ENCODE peak calls at places on chromosomes 3 and 15, in ten cellular contexts. S is suprapubic skin, W is HepG2, J is heart left ventricle, V is ovary, F is vagina, E is spleen, I is thyroid gland, D is HCT116, K is endothelial cell of umbilical vein. A is an unnamed sample. For H3K36me3, the result is how much of the 10 kb centered on the place peaks cover.

GRCh38 chr15:75067123-75067854 is 43.9 kb downstream of the PPCDC start:
- DNase-seq in S (no peak), W (no peak), J (no peak), V (no peak), F (no peak), E (no peak), I (no peak), D (peak), K (peak), A (peak)

GRCh38 chr15:66041276-66041675 is 172.0 kb downstream of the RAB11A start:
- DNase-seq in S (no peak), W (no peak), J (no peak), V (no peak), F (no peak), E (no peak), I (no peak), D (no peak), K (no peak), A (no peak)

GRCh38 chr3:17629400-17629799 is 113.0 kb downstream of the TBC1D5 start:
- DNase-seq in S (no peak), W (no peak), J (no peak), V (no peak), F (no peak), E (no peak), I (no peak), D (no peak), K (no peak), A (no peak)

GRCh38 chr3:179967622-179968021 is 69.1 kb downstream of the PEX5L start:
- DNase-seq in S (no peak), W (no peak), J (no peak), V (no peak), F (no peak), E (no peak), I (no peak), D (no peak), K (no peak), A (no peak)

GRCh38 chr15:25670025-25670554 is 193.0 kb downstream of the ATP10A start:
- DNase-seq in S (no peak), W (no peak), J (peak), V (peak), F (no peak), E (no peak), I (no peak), D (no peak), K (no peak), A (no peak)

GRCh38 chr15:40155270-40155910 is 5.5 kb upstream of the BUB1B start:
- DNase-seq in S (no peak), W (no peak), J (no peak), V (no peak), F (peak), E (no peak), I (peak), D (no peak), K (no peak), A (no peak)

GRCh38 chr15:94231728-94232086 is 346 bp downstream of the MCTP2 start:
- DNase-seq in S (no peak), W (peak), J (no peak), V (no peak), F (no peak), E (no peak), I (peak), D (no peak), K (no peak), A (no peak)

GRCh38 chr3:166187237-166187636 is 350.0 kb upstream of the BCHE start:
- DNase-seq in S (no peak), W (no peak), J (no peak), V (no peak), F (no peak), E (no peak), I (no peak), D (no peak), K (no peak), A (no peak)

GRCh38 chr15:57345584-57345983 is 30.7 kb upstream of the CGNL1 start:
- DNase-seq in S (no peak), W (peak), J (no peak), V (no peak), F (no peak), E (no peak), I (no peak), D (no peak), K (peak), A (no peak)

GRCh38 chr3:9142346-9142745 is 107.1 kb downstream of the SRGAP3 start:
- DNase-seq in S (no peak), W (no peak), J (no peak), V (no peak), F (no peak), E (no peak), I (no peak), D (no peak), K (no peak), A (no peak)

GRCh38 chr3:159451067-159451466 is 537.6 kb upstream of the IL12A start:
- DNase-seq in S (no peak), W (peak), J (no peak), V (no peak), F (no peak), E (no peak), I (no peak), D (no peak), K (no peak), A (no peak)

GRCh38 chr3:9339750-9340449 is 23.0 kb upstream of the THUMPD3 start:
- DNase-seq in S (no peak), W (no peak), J (no peak), V (no peak), F (no peak), E (no peak), I (no peak), D (peak), K (no peak), A (no peak)

GRCh38 chr3:2392981-2393380 is 294.3 kb downstream of the CNTN4 start:
- DNase-seq in S (no peak), W (no peak), J (no peak), V (no peak), F (no peak), E (no peak), I (no peak), D (no peak), K (no peak), A (no peak)

GRCh38 chr15:23823508-23823907 is 136.4 kb upstream of the NDN start:
- DNase-seq in S (no peak), W (peak), J (no peak), V (no peak), F (no peak), E (no peak), I (no peak), D (no peak), K (no peak), A (no peak)

GRCh38 chr3:119175869-119176756 is 2.7 kb downstream of the UPK1B start:
- DNase-seq in S (no peak), W (no peak), J (no peak), V (no peak), F (no peak), E (no peak), I (no peak), D (no peak), K (no peak), A (no peak)

GRCh38 chr3:87033205-87033604 is 42.3 kb upstream of the VGLL3 start:
- DNase-seq in S (no peak), W (no peak), J (no peak), V (no peak), F (no peak), E (no peak), I (no peak), D (no peak), K (no peak), A (no peak)

GRCh38 chr3:116340680-116341216 is 104.5 kb downstream of the LSAMP start:
- DNase-seq in S (no peak), W (no peak), J (no peak), V (no peak), F (no peak), E (no peak), I (no peak), D (no peak), K (no peak), A (no peak)

GRCh38 chr3:185519021-185519420 is 20.2 kb upstream of the TMEM41A start:
- DNase-seq in S (no peak), W (peak), J (no peak), V (no peak), F (no peak), E (no peak), I (no peak), D (no peak), K (no peak), A (no peak)
- H3K27ac ChIP-seq in S (no peak), W (no peak), J (no peak), V (no peak), F (no peak), E (no peak), I (no peak), D (no peak), K (no peak), A (no peak)

GRCh38 chr3:44984335-44984734 is 8.3 kb downstream of the EXOSC7 start:
- DNase-seq in S (no peak), W (no peak), J (no peak), V (no peak), F (no peak), E (no peak), I (peak), D (no peak), K (no peak), A (no peak)

GRCh38 chr3:44988073-44988472 is 12.0 kb downstream of the EXOSC7 start:
- DNase-seq in S (no peak), W (no peak), J (no peak), V (no peak), F (no peak), E (no peak), I (no peak), D (no peak), K (no peak), A (no peak)

GRCh38 chr3:44989636-44990373 is 13.8 kb downstream of the EXOSC7 start:
- DNase-seq in S (no peak), W (no peak), J (no peak), V (no peak), F (no peak), E (no peak), I (no peak), D (no peak), K (no peak), A (no peak)

GRCh38 chr3:44989141-44989540 is 13.1 kb downstream of the EXOSC7 start:
- DNase-seq in S (no peak), W (no peak), J (no peak), V (no peak), F (no peak), E (no peak), I (no peak), D (no peak), K (no peak), A (no peak)

GRCh38 chr3:44987318-44987717 is 11.3 kb downstream of the EXOSC7 start:
- DNase-seq in S (no peak), W (no peak), J (no peak), V (no peak), F (no peak), E (no peak), I (peak), D (no peak), K (no peak), A (no peak)
- H3K36me3 ChIP-seq in S (under half), W (under half), J (under half), V (under half), F (under half), E (under half), I (under half), D (under half), K (under half), A (under half)

GRCh38 chr3:150759947-150760346 is 3.0 kb downstream of the SIAH2 start:
- DNase-seq in S (no peak), W (no peak), J (no peak), V (no peak), F (no peak), E (no peak), I (no peak), D (no peak), K (no peak), A (no peak)

GRCh38 chr3:150761831-150762661 is 923 bp downstream of the SIAH2 start:
- DNase-seq in S (no peak), W (peak), J (peak), V (peak), F (no peak), E (peak), I (peak), D (no peak), K (peak), A (peak)

GRCh38 chr3:150762662-150763121 is 277 bp downstream of the SIAH2 start:
- DNase-seq in S (no peak), W (no peak), J (no peak), V (peak), F (no peak), E (no peak), I (no peak), D (no peak), K (no peak), A (no peak)

GRCh38 chr3:150759319-150759718 is 3.6 kb downstream of the SIAH2 start:
- DNase-seq in S (no peak), W (no peak), J (no peak), V (no peak), F (no peak), E (no peak), I (no peak), D (no peak), K (no peak), A (no peak)

DNA sequence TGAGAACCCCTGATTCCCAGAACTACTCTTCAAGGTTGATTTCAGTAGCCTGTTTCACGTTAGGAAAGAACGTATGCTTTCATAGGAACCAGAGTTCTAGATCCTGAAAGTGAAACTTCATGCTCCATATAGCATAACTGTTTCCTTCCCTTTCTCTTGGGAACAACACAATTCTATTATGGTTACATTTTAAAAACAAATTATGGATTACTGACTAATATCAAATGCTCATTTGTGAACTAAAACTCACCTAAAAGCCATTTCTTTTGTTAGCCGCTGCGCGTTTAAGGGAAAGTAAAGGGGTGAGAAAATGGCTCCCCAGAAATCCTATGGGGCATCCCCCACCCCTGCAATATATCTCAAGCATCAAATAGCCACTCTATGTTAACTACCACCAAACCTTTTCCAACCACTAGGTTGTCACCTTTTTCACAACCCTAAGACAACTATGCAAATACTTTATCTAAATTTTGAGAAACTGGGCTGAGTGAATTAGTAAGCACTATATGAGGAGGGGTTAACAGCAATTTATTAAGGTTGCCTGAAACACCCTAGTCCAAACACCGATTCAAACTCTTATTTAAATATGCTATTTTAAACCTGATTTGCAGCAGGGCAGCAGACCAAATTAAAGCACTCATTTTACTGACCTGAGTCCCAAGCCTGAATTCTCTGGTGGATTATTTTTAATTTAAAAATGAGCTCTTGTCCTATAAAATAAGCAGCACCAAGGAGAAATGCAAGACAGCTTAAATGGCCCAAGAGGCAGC is 2.4 kb downstream of the SIAH2 start:
- DNase-seq in S (no peak), W (no peak), J (no peak), V (no peak), F (no peak), E (no peak), I (no peak), D (no peak), K (no peak), A (no peak)
- TF ChIP-seq POLR2A in S (no peak), W (no peak), J (no peak), V (no peak), F (no peak), E (no peak), I (no peak), D (no peak), K (no peak), A (no peak)

DNA sequence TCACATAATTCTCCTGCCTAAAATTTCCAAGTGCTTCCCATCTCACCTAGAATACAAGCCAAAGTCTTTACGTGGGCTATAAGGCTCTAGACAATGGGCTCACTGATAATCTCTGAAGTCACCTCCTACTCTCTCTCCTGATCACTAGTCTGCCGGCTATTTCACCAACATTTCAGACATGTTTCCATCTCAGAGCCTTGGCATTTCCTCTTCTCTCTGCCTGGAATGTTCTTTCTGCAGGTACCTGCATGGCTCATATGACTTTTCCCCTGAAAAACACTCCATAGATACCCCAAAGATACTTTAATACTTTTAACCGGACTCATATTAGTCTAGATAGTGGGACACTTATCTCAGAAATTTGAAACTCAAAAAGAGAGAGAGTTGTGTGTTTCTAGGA is 32.7 kb downstream of the CD200 start:
- DNase-seq in S (no peak), W (no peak), J (no peak), V (no peak), F (no peak), E (no peak), I (no peak), D (no peak), K (peak), A (no peak)
- H3K27ac ChIP-seq in S (no peak), W (no peak), J (peak), V (no peak), F (no peak), E (no peak), I (peak), D (no peak), K (no peak), A (no peak)

GRCh38 chr15:35838422-35839150 is 292.6 kb upstream of the DPH6 start:
- DNase-seq in S (no peak), W (no peak), J (no peak), V (no peak), F (no peak), E (no peak), I (no peak), D (no peak), K (no peak), A (no peak)

GRCh38 chr15:35842631-35843030 is 296.7 kb upstream of the DPH6 start:
- DNase-seq in S (no peak), W (no peak), J (no peak), V (no peak), F (no peak), E (no peak), I (no peak), D (no peak), K (no peak), A (no peak)

GRCh38 chr15:35843453-35843852 is 297.5 kb upstream of the DPH6 start:
- DNase-seq in S (no peak), W (no peak), J (no peak), V (no peak), F (no peak), E (no peak), I (no peak), D (no peak), K (no peak), A (no peak)
- H3K36me3 ChIP-seq in S (under half), W (under half), J (under half), V (under half), F (under half), E (under half), I (under half), D (under half), K (under half), A (under half)

DNA sequence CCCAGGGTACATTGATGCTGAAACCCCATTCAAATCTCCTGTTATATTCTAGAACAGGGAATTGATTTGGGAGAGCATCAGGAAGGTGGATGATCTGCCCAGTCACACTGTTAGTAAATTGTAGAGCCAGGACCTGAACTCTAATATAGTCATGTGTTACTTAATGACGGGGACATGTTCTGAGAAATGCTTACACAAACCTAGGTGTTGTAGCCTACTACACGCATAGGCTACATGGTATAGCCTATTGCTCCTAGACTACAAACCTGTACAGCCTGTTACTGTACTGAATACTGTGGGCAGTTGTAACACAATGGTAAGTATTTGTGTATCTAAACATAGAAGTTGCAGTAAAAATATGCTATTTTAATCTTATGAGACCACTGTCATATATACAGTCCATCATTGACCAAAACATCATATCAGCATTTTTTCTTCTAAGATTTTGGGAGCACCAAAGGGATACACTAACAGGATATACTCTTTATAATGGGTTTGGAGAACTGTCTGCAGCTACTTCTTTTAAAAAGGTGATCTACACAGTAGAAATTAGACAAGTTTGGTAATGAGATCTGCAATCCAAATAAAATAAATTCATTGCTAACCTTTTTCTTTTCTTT is 5.8 kb downstream of the B2M start:
- DNase-seq in S (no peak), W (no peak), J (no peak), V (no peak), F (no peak), E (no peak), I (no peak), D (no peak), K (no peak), A (no peak)
- TF ChIP-seq POLR2A in S (no peak), W (no peak), J (no peak), V (no peak), F (no peak), E (no peak), I (no peak), D (no peak), K (no peak), A (no peak)

DNA sequence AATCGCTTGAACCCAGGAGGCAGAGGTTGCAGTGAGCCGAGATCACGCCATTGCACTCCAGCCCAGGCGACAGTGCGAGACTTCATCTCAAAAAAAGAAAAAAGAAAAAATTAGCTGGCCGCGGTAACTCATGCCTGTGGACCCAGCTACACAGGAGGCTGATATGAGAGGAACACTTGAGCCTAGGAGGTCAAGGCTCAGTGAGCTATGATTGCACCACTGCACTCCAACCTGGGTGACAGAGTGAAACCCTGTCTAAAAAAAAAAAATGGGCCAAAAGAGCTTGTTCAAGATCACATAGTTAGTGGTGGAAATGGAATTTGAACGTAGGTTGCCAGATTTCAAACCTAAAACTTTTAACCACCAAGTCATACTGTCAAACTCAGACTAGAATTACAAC is 46.2 kb upstream of the PPP4R2 start:
- DNase-seq in S (no peak), W (peak), J (no peak), V (no peak), F (no peak), E (no peak), I (peak), D (no peak), K (no peak), A (no peak)
- H3K27ac ChIP-seq in S (no peak), W (peak), J (no peak), V (no peak), F (no peak), E (no peak), I (no peak), D (no peak), K (no peak), A (no peak)

GRCh38 chr3:37282996-37283395 is 108.6 kb upstream of the LRRFIP2 start:
- DNase-seq in S (no peak), W (no peak), J (no peak), V (no peak), F (no peak), E (no peak), I (no peak), D (no peak), K (peak), A (no peak)

GRCh38 chr3:37290551-37290950 is 116.2 kb upstream of the LRRFIP2 start:
- DNase-seq in S (no peak), W (no peak), J (no peak), V (no peak), F (no peak), E (no peak), I (no peak), D (no peak), K (no peak), A (no peak)

GRCh38 chr3:37291275-37291700 is 116.9 kb upstream of the LRRFIP2 start:
- DNase-seq in S (no peak), W (no peak), J (no peak), V (no peak), F (no peak), E (no peak), I (no peak), D (no peak), K (peak), A (no peak)

GRCh38 chr3:37293646-37294045 is 119.3 kb upstream of the LRRFIP2 start:
- DNase-seq in S (no peak), W (no peak), J (no peak), V (no peak), F (no peak), E (no peak), I (no peak), D (no peak), K (no peak), A (no peak)

GRCh38 chr3:37287776-37288175 is 113.4 kb upstream of the LRRFIP2 start:
- DNase-seq in S (no peak), W (no peak), J (no peak), V (no peak), F (no peak), E (no peak), I (no peak), D (no peak), K (peak), A (no peak)
- H3K36me3 ChIP-seq in S (under half), W (under half), J (half or more), V (under half), F (under half), E (under half), I (under half), D (under half), K (under half), A (under half)

GRCh38 chr15:77398927-77399326 is 21.0 kb downstream of the PEAK1 start:
- DNase-seq in S (no peak), W (no peak), J (no peak), V (no peak), F (no peak), E (no peak), I (no peak), D (no peak), K (no peak), A (no peak)
- TF ChIP-seq POLR2A in S (no peak), W (no peak), J (no peak), V (no peak), F (no peak), E (no peak), I (no peak), D (no peak), K (no peak), A (no peak)

A was measured in Peyer's patch.